ENCODE peak calls at places on chromosome 15, in eight cellular contexts. E is NCI-H1930, B is T-helper 1 cell, P is GM10248, L is NCI-H510A treated with DMSO at 0.1 percent for 48 hours, F is lower lobe of right lung, Y is Right ventricle myocardium inferior, Q is endothelial cell. U is an unnamed sample.

GRCh38 chr15:70044168-70044567 is 53.5 kb downstream of the TLE3 start:
- DNase-seq in F (peak; percentile 10), B (no peak), P (no peak), E (no peak), Y (no peak), L (no peak), Q (no peak), U (no peak)

GRCh38 chr15:44813231-44813630 is 76.9 kb downstream of the TRIM69 start:
- DNase-seq in Q (no peak), F (no peak), P (no peak), Y (no peak), E (no peak), B (no peak), L (peak; percentile 25), U (no peak)

GRCh38 chr15:76340802-76341365 is 4.3 kb downstream of the ISL2 start:
- DNase-seq in E (no peak), Q (no peak), Y (no peak), L (no peak), P (peak; percentile 58), F (peak; percentile 53), B (no peak), U (no peak)

GRCh38 chr15:66713843-66714508 is 11.9 kb downstream of the SMAD6 start:
- DNase-seq in P (peak; percentile 74), Q (no peak), L (no peak), Y (no peak), F (no peak), E (no peak), B (no peak), U (no peak)

GRCh38 chr15:48109856-48110531 is 10.8 kb upstream of the SLC24A5 start:
- DNase-seq in L (no peak), Q (no peak), B (no peak), P (no peak), E (no peak), Y (no peak), F (no peak), U (no peak)

GRCh38 chr15:69997701-69998273 is 99.9 kb downstream of the TLE3 start:
- DNase-seq in Q (no peak), P (no peak), E (no peak), L (peak; percentile 58), Y (peak; percentile 81), B (no peak), F (peak; percentile 81), U (no peak)

GRCh38 chr15:83320404-83320803 is 35.9 kb upstream of the BNC1 start:
- DNase-seq in L (no peak), B (no peak), F (no peak), Q (no peak), E (no peak), Y (no peak), P (no peak), U (peak; percentile 43)

GRCh38 chr15:73777741-73778140 is 24.6 kb upstream of the INSYN1 start:
- DNase-seq in B (no peak), Y (no peak), F (no peak), L (no peak), P (no peak), Q (no peak), E (no peak), U (no peak)

GRCh38 chr15:81091889-81092558 is 42.0 kb upstream of the CFAP161 start:
- DNase-seq in F (no peak), L (peak; percentile 60), E (no peak), Y (no peak), B (no peak), P (no peak), Q (no peak), U (peak; percentile 94)

GRCh38 chr15:67908756-67909155 is 68.9 kb upstream of the RNU6-1 start:
- DNase-seq in P (no peak), E (no peak), Y (no peak), B (no peak), F (no peak), Q (no peak), L (no peak), U (no peak)

GRCh38 chr15:69973102-69973714 is 124.5 kb downstream of the TLE3 start:
- DNase-seq in Y (no peak), B (no peak), L (no peak), Q (no peak), E (no peak), P (no peak), F (no peak), U (no peak)

GRCh38 chr15:66099950-66100671 is 153.4 kb downstream of the MEGF11 start:
- DNase-seq in P (no peak), Y (peak; percentile 15), F (no peak), E (no peak), B (no peak), Q (no peak), L (no peak), U (no peak)

GRCh38 chr15:57198654-57199241 is 177.6 kb upstream of the CGNL1 start:
- DNase-seq in Q (no peak), B (no peak), Y (no peak), P (no peak), L (peak; percentile 99), E (peak; percentile 76), F (no peak), U (no peak)

GRCh38 chr15:38547255-38547997 is 17.2 kb downstream of the RASGRP1 start:
- DNase-seq in Q (no peak), P (no peak), F (no peak), Y (no peak), E (no peak), B (no peak), L (no peak), U (no peak)

GRCh38 chr15:60534051-60534450 is 55.1 kb upstream of the ICE2 start:
- DNase-seq in P (no peak), Y (no peak), L (no peak), Q (no peak), B (no peak), F (no peak), E (no peak), U (no peak)

GRCh38 chr15:52171807-52172206 is 19.4 kb downstream of the GNB5 start:
- DNase-seq in E (no peak), P (no peak), Y (no peak), L (no peak), F (no peak), Q (no peak), B (no peak), U (no peak)

GRCh38 chr15:57537072-57537471 is 54.6 kb upstream of the MYZAP start:
- DNase-seq in Q (no peak), L (peak; percentile 80), F (no peak), Y (no peak), P (no peak), B (no peak), E (no peak), U (no peak)

GRCh38 chr15:84982301-84982920 is 755 bp downstream of the PDE8A start:
- DNase-seq in E (no peak), P (no peak), B (peak; percentile 36), L (no peak), Q (peak; percentile 41), Y (peak; percentile 73), F (peak; percentile 65), U (no peak)

GRCh38 chr15:31498756-31499155 is 172.1 kb downstream of the KLF13 start:
- DNase-seq in F (no peak), B (no peak), E (no peak), Q (no peak), L (no peak), P (no peak), Y (no peak), U (no peak)

GRCh38 chr15:92981333-92981732 is 81.2 kb downstream of the CHD2 start:
- DNase-seq in B (no peak), P (no peak), F (no peak), Q (no peak), L (no peak), Y (no peak), E (no peak), U (peak; percentile 22)

GRCh38 chr15:47466357-47466756 is 250.9 kb upstream of the SEMA6D start:
- DNase-seq in F (no peak), Y (no peak), L (no peak), E (no peak), B (no peak), Q (no peak), P (no peak), U (peak; percentile 63)

GRCh38 chr15:22956257-22956979 is 23.8 kb downstream of the CYFIP1 start:
- DNase-seq in F (no peak), P (no peak), Q (no peak), L (no peak), B (no peak), E (no peak), Y (no peak), U (no peak)

GRCh38 chr15:31399544-31400171 is 73.0 kb downstream of the KLF13 start:
- DNase-seq in Q (no peak), B (no peak), Y (no peak), P (no peak), F (no peak), E (no peak), L (no peak), U (no peak)

GRCh38 chr15:90126457-90127435 is 24.5 kb upstream of the IDH2 start:
- DNase-seq in B (no peak), F (no peak), P (no peak), Q (peak; percentile 46), Y (peak; percentile 87), L (peak; percentile 6), E (no peak), U (no peak)

GRCh38 chr15:40337597-40337996 is 3.1 kb downstream of the CCDC9B start:
- DNase-seq in F (no peak), Q (no peak), Y (no peak), B (no peak), E (no peak), L (no peak), P (no peak), U (no peak)

GRCh38 chr15:69782809-69783208 is 314.9 kb downstream of the TLE3 start:
- DNase-seq in Y (no peak), F (no peak), E (peak; percentile 55), P (no peak), Q (no peak), B (no peak), L (no peak), U (no peak)

GRCh38 chr15:36678308-36678707 is 98.9 kb downstream of the CDIN1 start:
- DNase-seq in L (no peak), Y (no peak), Q (no peak), P (no peak), E (no peak), B (no peak), F (no peak), U (no peak)